ENCODE peak calls at places on chromosomes 11 and 22, in six cellular contexts. W is hepatocyte, P is GM23338, J is fibroblast of lung, O is H9, V is PC-3. Q is an unnamed sample.

GRCh38 chr22:20431520-20432237 is 5.9 kb downstream of the SCARF2 start:
- DNase-seq in W (peak), P (peak), J (no peak), O (peak), V (no peak), Q (peak)

GRCh38 chr11:3807856-3808845 is at the start of gene PGAP2:
- DNase-seq in W (peak), P (peak), J (peak), O (peak), V (peak), Q (peak)

GRCh38 chr11:129853508-129854228 is 38.0 kb downstream of the TMEM45B start:
- DNase-seq in W (peak), P (peak), J (peak), O (no peak), V (peak), Q (no peak)

GRCh38 chr22:42056757-42057511 is 13.7 kb downstream of the NAGA start:
- DNase-seq in W (no peak), P (no peak), J (no peak), O (no peak), V (no peak), Q (peak)

GRCh38 chr11:126466288-126467045 is 111.0 kb downstream of the ST3GAL4 start:
- DNase-seq in W (no peak), P (no peak), J (no peak), O (no peak), V (no peak), Q (no peak)

GRCh38 chr11:66414120-66414934 is 6.5 kb upstream of the NPAS4 start:
- DNase-seq in W (no peak), P (peak), J (no peak), O (peak), V (no peak), Q (no peak)

GRCh38 chr11:108160970-108161566 is 39.7 kb downstream of the ACAT1 start:
- DNase-seq in W (no peak), P (no peak), J (no peak), O (no peak), V (no peak), Q (no peak)

GRCh38 chr11:131886201-131886600 is 515.8 kb downstream of the NTM start:
- DNase-seq in W (no peak), P (no peak), J (no peak), O (no peak), V (peak), Q (no peak)

GRCh38 chr11:83310718-83311117 is 24.6 kb upstream of the CCDC90B start:
- DNase-seq in W (no peak), P (no peak), J (no peak), O (no peak), V (no peak), Q (no peak)

GRCh38 chr11:118896472-118896913 is 12.8 kb downstream of the CXCR5 start:
- DNase-seq in W (no peak), P (no peak), J (no peak), O (no peak), V (no peak), Q (peak)

GRCh38 chr22:20203142-20204099 is 52.6 kb upstream of the CCDC188 start:
- DNase-seq in W (peak), P (peak), J (peak), O (peak), V (peak), Q (no peak)

GRCh38 chr11:118789501-118790356 is 1.2 kb downstream of the DDX6 start:
- DNase-seq in W (peak), P (peak), J (peak), O (no peak), V (peak), Q (peak)

GRCh38 chr11:66126064-66126463 is 56.0 kb downstream of the PACS1 start:
- DNase-seq in W (no peak), P (no peak), J (no peak), O (no peak), V (no peak), Q (no peak)

GRCh38 chr11:1570896-1571759 is 943 bp downstream of the DUSP8 start:
- DNase-seq in W (peak), P (peak), J (no peak), O (peak), V (no peak), Q (peak)

GRCh38 chr22:39997939-39998726 is 3.4 kb downstream of the FAM83F start:
- DNase-seq in W (peak), P (peak), J (no peak), O (peak), V (peak), Q (no peak)

GRCh38 chr11:3001496-3001895 is 9.4 kb upstream of the NAP1L4 start:
- DNase-seq in W (no peak), P (no peak), J (no peak), O (no peak), V (no peak), Q (no peak)

GRCh38 chr11:129503646-129504045 is 128.0 kb downstream of the BARX2 start:
- DNase-seq in W (no peak), P (no peak), J (no peak), O (no peak), V (no peak), Q (no peak)

GRCh38 chr11:118258410-118258809 is 5.7 kb downstream of the MPZL2 start:
- DNase-seq in W (no peak), P (peak), J (no peak), O (no peak), V (peak), Q (no peak)

GRCh38 chr11:126830216-126830615 is 170.4 kb downstream of the KIRREL3 start:
- DNase-seq in W (no peak), P (no peak), J (no peak), O (no peak), V (no peak), Q (no peak)

GRCh38 chr11:33214187-33214586 is 43.0 kb upstream of the HIPK3 start:
- DNase-seq in W (no peak), P (no peak), J (no peak), O (no peak), V (no peak), Q (peak)

GRCh38 chr22:38788016-38788415 is 5.9 kb downstream of the DNAL4 start:
- DNase-seq in W (no peak), P (no peak), J (peak), O (no peak), V (no peak), Q (no peak)
- H2AFZ ChIP-seq in W (no peak), P (no peak), J (no peak), O (no peak), V (no peak), Q (peak)

DNA sequence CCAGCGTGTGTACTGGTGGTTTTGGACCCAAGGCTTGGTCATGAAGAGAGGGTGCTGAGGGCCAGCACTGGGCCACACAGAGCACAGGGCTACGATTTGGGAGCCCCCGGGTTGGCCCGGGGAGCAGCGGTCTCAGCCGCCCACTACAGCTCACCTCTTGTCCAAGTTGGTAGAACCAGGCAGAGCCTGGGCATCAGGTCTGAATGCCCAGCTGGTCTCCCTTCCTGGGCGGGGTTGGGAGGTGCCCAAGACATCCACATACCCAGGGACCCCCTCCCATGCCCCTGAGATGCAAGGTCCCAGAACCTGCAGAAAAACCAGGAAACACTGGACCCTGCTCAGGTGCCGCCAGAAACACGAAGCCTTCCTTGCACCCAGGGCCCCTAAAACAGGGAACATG is 18.0 kb downstream of the CELSR1 start:
- DNase-seq in W (no peak), P (no peak), J (no peak), O (no peak), V (no peak), Q (peak)
- H2AFZ ChIP-seq in W (no peak), P (no peak), J (no peak), O (no peak), V (no peak), Q (no peak)

GRCh38 chr11:75314771-75315438 is 36.6 kb downstream of the ARRB1 start:
- DNase-seq in W (no peak), P (no peak), J (no peak), O (no peak), V (no peak), Q (peak)

GRCh38 chr11:75313457-75314272 is 37.8 kb downstream of the ARRB1 start:
- DNase-seq in W (peak), P (no peak), J (peak), O (no peak), V (peak), Q (peak)

GRCh38 chr11:75315439-75315805 is 36.0 kb downstream of the ARRB1 start:
- DNase-seq in W (no peak), P (no peak), J (no peak), O (no peak), V (no peak), Q (no peak)

GRCh38 chr11:75311858-75312288 is 39.6 kb downstream of the ARRB1 start:
- DNase-seq in W (peak), P (no peak), J (peak), O (no peak), V (no peak), Q (peak)

GRCh38 chr11:75312346-75312745 is 39.1 kb downstream of the ARRB1 start:
- DNase-seq in W (no peak), P (no peak), J (no peak), O (no peak), V (no peak), Q (no peak)
- H2AFZ ChIP-seq in W (no peak), P (no peak), J (peak), O (no peak), V (no peak), Q (peak)

DNA sequence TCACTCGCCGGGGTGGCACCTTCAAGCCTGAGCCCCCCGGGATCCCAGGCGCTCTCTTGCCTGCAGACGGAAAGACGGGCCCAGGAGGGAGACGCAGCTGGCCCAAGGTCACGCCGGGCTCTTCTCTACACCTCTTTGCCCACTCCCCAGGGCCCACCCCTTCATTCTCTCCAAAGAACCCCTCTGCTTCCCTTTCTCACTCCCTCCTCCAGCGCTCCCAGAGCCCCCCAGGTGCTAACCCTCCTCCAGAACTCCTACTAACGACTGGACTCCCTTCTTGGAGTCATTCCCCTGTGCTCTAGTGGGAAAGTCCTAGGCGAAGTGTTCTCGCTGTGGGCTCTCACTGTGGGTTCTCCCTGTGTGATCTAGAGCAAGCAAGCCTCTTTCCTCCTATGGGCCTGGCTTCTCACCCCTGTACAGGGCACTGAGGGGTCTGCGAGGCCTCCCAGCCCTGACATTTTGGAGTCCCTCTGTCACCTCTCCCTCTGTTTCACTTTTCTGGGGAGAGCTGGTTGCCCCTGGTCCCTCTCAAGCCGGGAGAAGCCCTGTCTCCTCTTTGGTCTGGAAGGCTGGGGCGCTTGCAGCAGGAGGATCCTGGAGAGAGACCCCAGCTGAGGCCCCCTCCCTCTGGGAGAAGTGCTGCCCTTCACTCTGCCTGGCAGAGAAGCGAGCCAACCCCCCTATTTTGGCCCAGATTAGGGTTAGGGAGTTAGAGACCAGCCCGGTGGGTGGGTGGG is 858 bp downstream of the OAF start:
- DNase-seq in W (no peak), P (no peak), J (no peak), O (no peak), V (peak), Q (no peak)
- H2AFZ ChIP-seq in W (no peak), P (peak), J (peak), O (no peak), V (no peak), Q (peak)

Q was measured in osteoblast.